ENCODE peak calls at places on chromosome 3, in four cellular contexts. M is A673, C is ovary, P is body of pancreas. V is an unnamed sample.

GRCh38 chr3:152243301-152243711 is 25.4 kb upstream of the MBNL1 start:
- DNase-seq in P (no peak), C (no peak), M (no peak), V (no peak)

GRCh38 chr3:142896201-142896755 is 7.4 kb upstream of the PCOLCE2 start:
- DNase-seq in P (no peak), M (peak; percentile 7), C (no peak), V (peak; percentile 79)

GRCh38 chr3:101936419-101937331 is 87.4 kb downstream of the NFKBIZ start:
- DNase-seq in P (no peak), M (peak; percentile 81), C (no peak), V (peak; percentile 85)

GRCh38 chr3:49377483-49377882 is 19.3 kb upstream of the GPX1 start:
- DNase-seq in C (no peak), P (no peak), M (no peak), V (no peak)

GRCh38 chr3:66490984-66491383 is 9.8 kb downstream of the LRIG1 start:
- DNase-seq in M (no peak), C (no peak), P (no peak), V (peak; percentile 63)

GRCh38 chr3:3177861-3178497 is 1.5 kb downstream of the CRBN start:
- DNase-seq in M (no peak), C (no peak), P (no peak), V (no peak)

GRCh38 chr3:15083190-15083700 is 15.7 kb downstream of the RBSN start:
- DNase-seq in P (no peak), C (no peak), M (no peak), V (no peak)

GRCh38 chr3:128439226-128439625 is 27.5 kb downstream of the DNAJB8 start:
- DNase-seq in M (no peak), P (no peak), C (no peak), V (peak; percentile 41)

GRCh38 chr3:150402217-150402616 is 5.9 kb upstream of the TSC22D2 start:
- DNase-seq in M (no peak), C (no peak), P (no peak), V (no peak)

GRCh38 chr3:187964759-187965158 is 189.2 kb upstream of the LPP start:
- DNase-seq in M (no peak), C (no peak), P (no peak), V (no peak)

GRCh38 chr3:9311265-9311664 is 51.6 kb upstream of the THUMPD3 start:
- DNase-seq in M (no peak), P (no peak), C (no peak), V (no peak)

GRCh38 chr3:9322780-9323179 is 40.1 kb upstream of the THUMPD3 start:
- DNase-seq in M (no peak), C (no peak), P (no peak), V (no peak)

GRCh38 chr3:9314796-9315195 is 48.1 kb upstream of the THUMPD3 start:
- DNase-seq in M (no peak), P (no peak), C (no peak), V (no peak)

DNA sequence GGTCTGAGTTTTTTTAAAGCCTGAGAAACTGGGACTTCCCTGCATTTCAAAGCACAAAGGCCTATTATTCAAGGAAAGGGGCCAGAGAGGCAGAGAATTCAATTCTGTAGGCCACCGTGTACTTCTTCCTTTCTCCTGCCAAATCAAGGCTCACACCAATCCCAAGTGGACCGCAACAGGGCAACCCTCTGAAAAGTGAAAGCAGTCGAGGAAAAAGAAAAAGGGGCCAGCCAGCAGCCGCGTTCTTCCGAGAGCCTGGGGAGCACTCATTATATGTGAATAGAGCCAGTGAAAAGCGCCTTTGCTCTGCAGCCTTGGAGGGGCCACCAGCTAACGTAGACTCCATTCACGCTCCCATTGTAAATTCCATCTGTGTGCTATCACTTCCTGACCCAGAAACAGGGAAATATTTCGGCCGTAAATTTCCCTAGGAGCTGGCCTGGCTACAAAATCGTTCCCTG is 45.9 kb upstream of the THUMPD3 start:
- DNase-seq in C (peak; percentile 23), M (no peak), P (no peak), V (peak; percentile 48)
- H3K4me3 ChIP-seq in C (peak overlapping the region; percentile 1), M (no peak overlapping the region), P (no peak overlapping the region), V (peak overlapping the region; percentile 35)

DNA sequence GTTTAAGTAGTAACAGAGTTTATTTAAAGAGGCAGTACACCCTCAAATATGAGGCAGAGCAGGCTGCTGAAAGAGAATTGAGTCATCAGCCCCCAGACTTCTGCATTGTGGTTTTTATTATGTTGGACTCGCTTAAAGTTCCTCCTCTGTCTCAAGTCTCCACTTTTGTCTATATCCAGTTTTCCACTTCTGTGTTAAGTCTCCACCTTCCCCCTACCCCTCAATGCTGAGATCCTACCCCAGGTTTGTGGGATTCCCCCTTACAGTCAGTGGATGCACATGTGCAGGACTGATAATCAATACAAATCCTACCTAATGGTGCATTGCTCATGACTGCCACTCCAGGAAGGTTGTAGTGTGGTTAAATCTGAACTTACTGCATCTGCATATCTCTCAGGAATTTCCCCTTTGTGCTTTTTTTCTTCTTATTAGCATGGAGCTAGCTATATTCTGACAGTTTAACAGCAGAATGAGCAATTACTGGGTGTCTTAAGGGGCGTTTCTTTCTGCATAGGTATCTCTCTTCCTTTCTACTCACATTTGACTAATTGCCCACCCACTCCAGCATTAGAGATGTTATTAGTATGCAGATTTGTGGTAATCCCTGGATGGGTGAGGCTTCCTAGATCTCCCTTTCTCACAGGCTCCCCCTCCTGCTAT is 11.9 kb upstream of the CD200R1L start:
- DNase-seq in M (no peak), C (no peak), P (no peak), V (no peak)
- TF ChIP-seq CTCF in M (no peak), C (no peak), P (no peak), V (no peak)

GRCh38 chr3:177190701-177191100 is 6.6 kb downstream of the TBL1XR1 start:
- DNase-seq in P (no peak), C (no peak), M (no peak), V (no peak)

GRCh38 chr3:177195242-177195940 is 1.9 kb downstream of the TBL1XR1 start:
- DNase-seq in C (peak; percentile 19), P (peak; percentile 33), M (peak; percentile 70), V (no peak)

GRCh38 chr3:177194319-177194718 is 3.0 kb downstream of the TBL1XR1 start:
- DNase-seq in P (no peak), M (no peak), C (no peak), V (no peak)

GRCh38 chr3:177193706-177194268 is 3.5 kb downstream of the TBL1XR1 start:
- DNase-seq in C (no peak), M (no peak), P (no peak), V (no peak)

GRCh38 chr3:177191108-177191779 is 6.0 kb downstream of the TBL1XR1 start:
- DNase-seq in C (no peak), P (no peak), M (no peak), V (no peak)
- H3K4me3 ChIP-seq in C (no peak overlapping the region), P (no peak overlapping the region), M (no peak overlapping the region), V (no peak overlapping the region)

GRCh38 chr3:194103475-194103874 is 32.5 kb upstream of the HES1 start:
- DNase-seq in C (no peak), P (no peak), M (no peak), V (no peak)
- TF ChIP-seq CTCF in C (no peak), P (no peak), M (no peak), V (no peak)

GRCh38 chr3:184358921-184359350 is 2.5 kb downstream of the CLCN2 start:
- DNase-seq in C (no peak), M (no peak), P (peak; percentile 12), V (no peak)

GRCh38 chr3:184361532-184361931 is at the start of the genes CLCN2 and POLR2H:
- DNase-seq in M (peak; percentile 49), C (peak; percentile 76), P (peak; percentile 51), V (peak; percentile 65)

GRCh38 chr3:184359610-184360009 is 1.8 kb downstream of the CLCN2 start:
- DNase-seq in P (peak; percentile 43), M (no peak), C (no peak), V (no peak)

GRCh38 chr3:184360834-184361531 is 422 bp downstream of the CLCN2 start:
- DNase-seq in M (no peak), P (peak; percentile 10), C (no peak), V (no peak)

GRCh38 chr3:184360070-184360833 is 1.2 kb downstream of the CLCN2 start:
- DNase-seq in P (peak; percentile 11), C (no peak), M (no peak), V (no peak)
- H3K4me3 ChIP-seq in P (peak overlapping the region; percentile 25), C (peak overlapping the region; percentile 76), M (peak overlapping the region; percentile 81), V (peak overlapping the region; percentile 62)

GRCh38 chr3:179069762-179070390 is 1.7 kb downstream of the ZMAT3 start:
- DNase-seq in C (no peak), P (no peak), M (no peak), V (peak; percentile 51)

GRCh38 chr3:179068779-179069530 is 2.7 kb downstream of the ZMAT3 start:
- DNase-seq in M (peak; percentile 60), P (no peak), C (no peak), V (peak; percentile 29)

GRCh38 chr3:179071161-179071568 is 444 bp downstream of the ZMAT3 start:
- DNase-seq in C (no peak), M (no peak), P (peak; percentile 38), V (no peak)

GRCh38 chr3:179073816-179074215 is 2.2 kb upstream of the ZMAT3 start:
- DNase-seq in M (no peak), P (no peak), C (no peak), V (no peak)

DNA sequence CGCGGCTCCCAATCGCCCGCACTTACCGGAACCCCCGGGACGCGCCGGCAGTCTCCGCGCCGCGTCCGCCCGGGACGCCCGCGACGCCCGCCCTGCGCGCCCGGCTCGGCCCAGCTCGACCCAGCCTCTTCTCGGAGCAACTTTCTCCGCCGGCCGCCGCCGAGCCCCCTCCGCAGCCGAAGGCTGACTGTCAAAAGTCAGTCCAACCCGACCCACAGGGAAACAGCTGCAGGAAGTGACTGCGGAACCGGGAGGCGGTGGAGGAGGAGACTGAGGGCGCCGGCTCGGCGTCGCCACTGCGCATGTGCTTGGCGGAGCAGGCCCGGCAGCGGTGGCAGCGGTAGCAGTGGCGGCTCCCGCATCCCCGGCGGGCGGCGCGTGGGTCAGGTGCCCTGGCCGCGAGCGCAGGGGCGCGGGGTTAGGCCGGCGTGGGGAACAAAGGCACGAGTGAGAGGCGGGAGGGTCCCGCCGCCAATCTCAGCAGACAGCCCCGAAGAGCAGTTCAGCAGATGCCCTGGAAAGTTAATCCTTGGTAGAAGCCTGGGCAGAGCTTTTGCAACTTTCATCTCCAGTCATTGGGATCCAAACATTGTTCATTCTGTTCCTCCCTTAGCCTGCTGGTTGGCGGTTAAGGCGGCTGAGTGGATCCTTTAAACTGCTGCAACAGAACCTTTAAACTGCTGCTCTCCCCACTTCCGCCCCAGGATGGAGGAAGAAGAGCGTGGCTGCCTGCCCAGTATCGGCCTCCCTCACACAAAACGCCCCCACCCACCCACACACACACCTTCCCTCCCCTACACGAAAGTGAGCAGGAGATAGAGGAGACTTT is at the start of gene ZMAT3:
- DNase-seq in P (peak; percentile 83), C (peak; percentile 81), M (peak; percentile 87), V (peak; percentile 94)
- TF ChIP-seq CTCF in P (no peak), C (no peak), M (no peak), V (no peak)

DNA sequence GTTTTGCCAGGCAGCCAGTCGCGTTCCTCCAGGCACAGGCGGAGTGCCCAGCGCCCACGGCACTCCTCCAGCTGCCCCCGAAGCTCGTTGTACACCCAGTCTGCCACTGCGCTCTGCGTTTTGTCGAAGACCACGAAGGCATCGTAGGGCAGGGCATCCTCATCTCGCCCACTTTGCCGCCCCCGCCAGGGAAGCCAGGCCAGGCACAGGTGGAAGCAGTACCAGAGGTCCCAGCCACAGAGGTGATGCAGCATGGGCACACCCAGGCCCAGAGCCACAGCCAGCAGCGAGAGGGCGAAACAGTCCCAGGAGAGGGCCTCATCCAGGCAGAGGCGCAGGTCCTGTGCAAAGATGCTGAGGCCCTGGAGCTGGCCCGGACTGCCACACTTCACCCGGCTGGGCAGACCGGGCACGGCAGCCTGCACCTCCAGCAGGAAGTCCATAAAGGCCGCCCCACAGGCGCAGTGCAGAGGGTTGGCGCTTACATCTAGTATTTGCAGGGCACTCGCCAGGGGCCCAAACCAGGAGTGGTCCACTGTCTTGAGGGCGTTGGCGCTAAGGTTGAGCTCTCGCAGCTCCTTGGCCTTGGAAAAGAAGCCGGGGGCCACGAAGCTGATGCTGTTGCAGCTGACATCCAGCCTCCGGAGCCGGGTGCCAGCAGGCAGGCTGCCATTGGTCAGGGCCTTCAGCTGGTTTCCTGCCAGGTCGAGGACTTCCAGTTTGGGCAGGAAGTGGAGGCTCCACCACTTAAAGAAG is 3.7 kb downstream of the TLR9 start:
- DNase-seq in M (no peak), P (no peak), C (peak; percentile 71), V (no peak)
- H3K4me3 ChIP-seq in M (no peak overlapping the region), P (no peak overlapping the region), C (no peak overlapping the region), V (no peak overlapping the region)